ENCODE peak calls at places on chromosomes 4 and X, in ten cellular contexts. D is stimulated activated CD8-positive, alpha-beta memory T cell treated with anti-CD3 and anti-CD28 coated beads, Interleukin-4, amount 100 ng/mL, for 4 hours; V is stimulated activated CD4-positive, alpha-beta T cell treated with anti-CD3 and anti-CD28 coated beads, Interleukin-4, amount 100 ng/mL, for 1 hour; H is activated CD4-positive, CD25-positive, alpha-beta regulatory T cell treated with anti-CD3 and anti-CD28 coated beads, Interleukin-2, amount 50 U/mL, for 16 hours; S is central memory CD4-positive, alpha-beta T cell; T is globus pallidus; A is NCI-H526 treated with DMSO at 0.1 percent for 48 hours; Q is coronary artery; K is T-helper 2 cell; B is OCI-LY7. C is an unnamed sample.

GRCh38 chr4:26441110-26441509 is 49.2 kb downstream of the CCKAR start:
- DNase-seq in D (no peak), V (no peak), Q (no peak), K (no peak), A (no peak), B (no peak), T (no peak), S (no peak), H (no peak), C (no peak)

GRCh38 chr4:152894673-152895072 is 41.5 kb upstream of the FHDC1 start:
- DNase-seq in H (no peak), V (no peak), Q (no peak), K (no peak), S (no peak), B (no peak), D (no peak), T (no peak), A (no peak), C (no peak)

GRCh38 chrX:19007868-19008267 is 24.0 kb upstream of the PHKA2 start:
- DNase-seq in D (no peak), H (no peak), K (no peak), V (no peak), S (no peak), A (no peak), Q (no peak), T (no peak), B (no peak), C (no peak)

GRCh38 chrX:132908891-132909290 is 49.5 kb downstream of the HS6ST2 start:
- DNase-seq in T (no peak), Q (no peak), B (no peak), D (no peak), A (no peak), H (no peak), K (no peak), V (no peak), S (no peak), C (no peak)

GRCh38 chr4:61478340-61478739 is 278.2 kb downstream of the ADGRL3 start:
- DNase-seq in A (no peak), S (no peak), V (no peak), D (no peak), B (no peak), Q (no peak), H (no peak), T (no peak), K (no peak), C (no peak)

GRCh38 chr4:1647432-1647831 is 36.7 kb downstream of the FAM53A start:
- DNase-seq in D (no peak), T (no peak), Q (no peak), K (no peak), S (no peak), B (no peak), A (no peak), V (no peak), H (no peak), C (no peak)

GRCh38 chr4:2867758-2868491 is 24.3 kb downstream of the ADD1 start:
- DNase-seq in S (no peak), V (no peak), H (no peak), A (no peak), Q (no peak), B (no peak), D (no peak), T (no peak), K (no peak), C (no peak)

GRCh38 chr4:81818385-81818784 is 346.7 kb upstream of the RASGEF1B start:
- DNase-seq in V (no peak), A (no peak), T (no peak), Q (no peak), B (no peak), D (no peak), S (no peak), H (no peak), K (no peak), C (no peak)

GRCh38 chr4:154743683-154744340 is at the start of gene LRAT:
- DNase-seq in Q (no peak), A (peak), D (no peak), T (peak), V (peak), S (peak), K (no peak), B (no peak), H (no peak), C (peak)

GRCh38 chrX:38095971-38096529 is 89.7 kb downstream of the SYTL5 start:
- DNase-seq in D (no peak), K (no peak), H (no peak), Q (no peak), A (no peak), V (no peak), T (no peak), B (no peak), S (no peak), C (no peak)

GRCh38 chrX:155718964-155719586 is 106.3 kb upstream of the TMLHE start:
- DNase-seq in S (no peak), V (no peak), A (no peak), Q (no peak), B (no peak), T (no peak), D (no peak), H (no peak), K (no peak), C (peak)

GRCh38 chr4:123676550-123677229 is 280.1 kb downstream of the SPRY1 start:
- DNase-seq in D (no peak), A (no peak), V (no peak), K (no peak), B (no peak), S (no peak), Q (no peak), H (no peak), T (no peak), C (no peak)

GRCh38 chr4:32789026-32789608 is 2068.9 kb downstream of the PCDH7 start:
- DNase-seq in V (no peak), T (peak), H (no peak), K (no peak), Q (no peak), S (no peak), B (no peak), A (no peak), D (no peak), C (peak)

GRCh38 chrX:2894885-2895292 is 34.2 kb downstream of the ARSD start:
- DNase-seq in K (no peak), A (peak), H (no peak), Q (no peak), S (no peak), D (no peak), T (no peak), V (no peak), B (no peak), C (no peak)

C was measured in pons.